ENCODE peak calls at places on chromosomes 2 and 18, in ten cellular contexts. A is activated CD4-positive, alpha-beta T cell treated with anti-CD3 and anti-CD28 coated beads, Interleukin-2, amount 10 ng/mL, durations not matched to agents 7 days and 5 days; V is NCI-H460; H is Caco-2; J is GM19239; C is CD4-positive, alpha-beta memory T cell; U is GM04503; F is GM03348; M is stimulated activated CD8-positive, alpha-beta memory T cell treated with anti-CD3 and anti-CD28 coated beads, Interleukin-4, amount 100 ng/mL, for 24 hours; B is T-helper 9 cell. N is an unnamed sample.

GRCh38 chr2:97740590-97741182 is 27.3 kb downstream of the ZAP70 start:
- DNase-seq in A (peak; percentile 43), V (peak; percentile 54), H (peak; percentile 63), J (peak; percentile 91), C (peak; percentile 34), U (no peak), F (peak; percentile 59), M (no peak), B (peak; percentile 35), N (peak; percentile 63)

GRCh38 chr2:25885933-25886332 is 7.6 kb upstream of the ASXL2 start:
- DNase-seq in A (no peak), V (peak; percentile 22), H (no peak), J (no peak), C (no peak), U (peak; percentile 36), F (peak; percentile 26), M (no peak), B (no peak), N (no peak)

GRCh38 chr2:124953921-124954320 is 928.8 kb downstream of the CNTNAP5 start:
- DNase-seq in A (no peak), V (no peak), H (no peak), J (no peak), C (no peak), U (no peak), F (no peak), M (no peak), B (no peak), N (no peak)

GRCh38 chr2:634670-635395 is 42.4 kb downstream of the TMEM18 start:
- DNase-seq in A (no peak), V (no peak), H (no peak), J (no peak), C (no peak), U (no peak), F (no peak), M (no peak), B (no peak), N (no peak)

GRCh38 chr2:28528206-28528605 is 32.3 kb downstream of the PLB1 start:
- DNase-seq in A (no peak), V (no peak), H (no peak), J (no peak), C (no peak), U (no peak), F (no peak), M (no peak), B (no peak), N (peak; percentile 81)

GRCh38 chr2:38218995-38219394 is 143.0 kb upstream of the CYP1B1 start:
- DNase-seq in A (no peak), V (no peak), H (no peak), J (no peak), C (no peak), U (no peak), F (no peak), M (no peak), B (no peak), N (no peak)

GRCh38 chr2:42922790-42923631 is 130.6 kb upstream of the HAAO start:
- DNase-seq in A (no peak), V (no peak), H (no peak), J (no peak), C (no peak), U (peak; percentile 98), F (peak; percentile 91), M (no peak), B (no peak), N (no peak)

GRCh38 chr2:25310965-25311865 is 30.5 kb downstream of the DNMT3A start:
- DNase-seq in A (no peak), V (no peak), H (no peak), J (no peak), C (no peak), U (no peak), F (no peak), M (no peak), B (no peak), N (no peak)

GRCh38 chr2:231387904-231388724 is 7.4 kb upstream of the B3GNT7 start:
- DNase-seq in A (no peak), V (no peak), H (no peak), J (no peak), C (no peak), U (no peak), F (peak; percentile 56), M (no peak), B (no peak), N (peak; percentile 41)

GRCh38 chr18:79069792-79070151 is 578 bp downstream of the ATP9B start:
- DNase-seq in A (no peak), V (no peak), H (no peak), J (no peak), C (no peak), U (no peak), F (no peak), M (no peak), B (no peak), N (no peak)